ENCODE peak calls at places on chromosome 20, in seven cellular contexts. One of them, this sample, is unnamed.

GRCh38 chr20:31678389-31679356 is 41.0 kb downstream of the COX4I2 start:
- DNase-seq in fibroblast of lung: no peak
- DNase-seq in H9: no peak
- DNase-seq in IMR-90: no peak
- DNase-seq in GM23248: no peak
- DNase-seq in neuronal stem cell: no peak
- DNase-seq in OCI-LY7: no peak
- DNase-seq in this sample: peak; percentile 64

GRCh38 chr20:16434087-16434664 is 139.1 kb downstream of the KIF16B start:
- DNase-seq in IMR-90: peak; percentile 18
- DNase-seq in OCI-LY7: peak; percentile 66
- DNase-seq in neuronal stem cell: peak; percentile 5
- DNase-seq in GM23248: peak; percentile 34
- DNase-seq in fibroblast of lung: peak; percentile 43
- DNase-seq in H9: peak; percentile 84
- DNase-seq in this sample: no peak

GRCh38 chr20:35225319-35226125 is 968 bp upstream of the MMP24 start:
- DNase-seq in GM23248: no peak
- DNase-seq in IMR-90: no peak
- DNase-seq in OCI-LY7: no peak
- DNase-seq in H9: no peak
- DNase-seq in neuronal stem cell: no peak
- DNase-seq in fibroblast of lung: no peak
- DNase-seq in this sample: no peak

GRCh38 chr20:29430531-29430930 is 1826.9 kb upstream of the DEFB115 start:
- DNase-seq in GM23248: no peak
- DNase-seq in fibroblast of lung: no peak
- DNase-seq in IMR-90: no peak
- DNase-seq in H9: no peak
- DNase-seq in OCI-LY7: no peak
- DNase-seq in neuronal stem cell: no peak
- DNase-seq in this sample: no peak

GRCh38 chr20:45886590-45887345 is 654 bp downstream of the SPATA25 start:
- DNase-seq in fibroblast of lung: no peak
- DNase-seq in OCI-LY7: no peak
- DNase-seq in neuronal stem cell: no peak
- DNase-seq in GM23248: no peak
- DNase-seq in IMR-90: no peak
- DNase-seq in H9: no peak
- DNase-seq in this sample: no peak

GRCh38 chr20:53611449-53611894 is 17.8 kb upstream of the ZNF217 start:
- DNase-seq in H9: no peak
- DNase-seq in IMR-90: peak; percentile 99
- DNase-seq in GM23248: peak; percentile 94
- DNase-seq in neuronal stem cell: no peak
- DNase-seq in fibroblast of lung: peak; percentile 99
- DNase-seq in OCI-LY7: peak; percentile 34
- DNase-seq in this sample: peak; percentile 100

GRCh38 chr20:64232794-64233193 is 22.8 kb upstream of the PCMTD2 start:
- DNase-seq in GM23248: peak; percentile 30
- DNase-seq in neuronal stem cell: no peak
- DNase-seq in H9: no peak
- DNase-seq in IMR-90: no peak
- DNase-seq in fibroblast of lung: no peak
- DNase-seq in OCI-LY7: no peak
- DNase-seq in this sample: no peak

GRCh38 chr20:33233129-33233774 is 2.5 kb upstream of the BPIFA1 start:
- DNase-seq in OCI-LY7: no peak
- DNase-seq in neuronal stem cell: no peak
- DNase-seq in H9: peak; percentile 65
- DNase-seq in GM23248: no peak
- DNase-seq in fibroblast of lung: no peak
- DNase-seq in IMR-90: no peak
- DNase-seq in this sample: no peak

GRCh38 chr20:20734475-20734948 is 22.1 kb upstream of the RALGAPA2 start:
- DNase-seq in fibroblast of lung: no peak
- DNase-seq in IMR-90: no peak
- DNase-seq in H9: no peak
- DNase-seq in GM23248: no peak
- DNase-seq in OCI-LY7: no peak
- DNase-seq in neuronal stem cell: no peak
- DNase-seq in this sample: no peak

GRCh38 chr20:8219403-8219802 is 87.3 kb downstream of the PLCB1 start:
- DNase-seq in neuronal stem cell: no peak
- DNase-seq in H9: no peak
- DNase-seq in OCI-LY7: no peak
- DNase-seq in GM23248: no peak
- DNase-seq in IMR-90: no peak
- DNase-seq in fibroblast of lung: no peak
- DNase-seq in this sample: no peak

GRCh38 chr20:33933469-33933909 is 60.2 kb upstream of the RALY start:
- DNase-seq in GM23248: peak; percentile 89
- DNase-seq in fibroblast of lung: peak; percentile 73
- DNase-seq in neuronal stem cell: peak; percentile 38
- DNase-seq in IMR-90: peak; percentile 55
- DNase-seq in OCI-LY7: peak; percentile 35
- DNase-seq in H9: peak; percentile 82
- DNase-seq in this sample: peak; percentile 16

GRCh38 chr20:13295637-13296036 is 74.6 kb downstream of the ISM1 start:
- DNase-seq in neuronal stem cell: no peak
- DNase-seq in GM23248: no peak
- DNase-seq in IMR-90: no peak
- DNase-seq in H9: peak; percentile 54
- DNase-seq in fibroblast of lung: no peak
- DNase-seq in OCI-LY7: no peak
- DNase-seq in this sample: no peak

GRCh38 chr20:13298692-13299373 is 77.8 kb downstream of the ISM1 start:
- DNase-seq in IMR-90: no peak
- DNase-seq in H9: no peak
- DNase-seq in OCI-LY7: no peak
- DNase-seq in GM23248: no peak
- DNase-seq in neuronal stem cell: no peak
- DNase-seq in fibroblast of lung: no peak
- DNase-seq in this sample: no peak

GRCh38 chr20:13297105-13297899 is 76.2 kb downstream of the ISM1 start:
- DNase-seq in fibroblast of lung: no peak
- DNase-seq in OCI-LY7: no peak
- DNase-seq in neuronal stem cell: no peak
- DNase-seq in IMR-90: no peak
- DNase-seq in H9: no peak
- DNase-seq in GM23248: no peak
- DNase-seq in this sample: no peak

GRCh38 chr20:13294522-13294921 is 73.4 kb downstream of the ISM1 start:
- DNase-seq in GM23248: no peak
- DNase-seq in H9: no peak
- DNase-seq in OCI-LY7: no peak
- DNase-seq in IMR-90: no peak
- DNase-seq in neuronal stem cell: no peak
- DNase-seq in fibroblast of lung: no peak
- DNase-seq in this sample: no peak

GRCh38 chr20:13296070-13296469 is 75.0 kb downstream of the ISM1 start:
- DNase-seq in neuronal stem cell: no peak
- DNase-seq in GM23248: no peak
- DNase-seq in IMR-90: no peak
- DNase-seq in OCI-LY7: no peak
- DNase-seq in fibroblast of lung: no peak
- DNase-seq in H9: no peak
- DNase-seq in this sample: no peak
- H2AFZ ChIP-seq in neuronal stem cell: no peak overlapping the region
- H2AFZ ChIP-seq in GM23248: no peak overlapping the region
- H2AFZ ChIP-seq in IMR-90: peak overlapping the region; percentile 21
- H2AFZ ChIP-seq in OCI-LY7: no peak overlapping the region
- H2AFZ ChIP-seq in fibroblast of lung: no peak overlapping the region
- H2AFZ ChIP-seq in H9: no peak overlapping the region
- H2AFZ ChIP-seq in this sample: no peak overlapping the region

GRCh38 chr20:62622178-62622876 is 20.0 kb upstream of the SLCO4A1 start:
- DNase-seq in H9: no peak
- DNase-seq in IMR-90: no peak
- DNase-seq in fibroblast of lung: no peak
- DNase-seq in GM23248: no peak
- DNase-seq in OCI-LY7: no peak
- DNase-seq in neuronal stem cell: no peak
- DNase-seq in this sample: no peak

GRCh38 chr20:62624719-62625455 is 17.4 kb upstream of the SLCO4A1 start:
- DNase-seq in GM23248: no peak
- DNase-seq in IMR-90: no peak
- DNase-seq in neuronal stem cell: no peak
- DNase-seq in fibroblast of lung: no peak
- DNase-seq in H9: no peak
- DNase-seq in OCI-LY7: no peak
- DNase-seq in this sample: no peak

GRCh38 chr20:62624325-62624690 is 18.0 kb upstream of the SLCO4A1 start:
- DNase-seq in H9: no peak
- DNase-seq in GM23248: no peak
- DNase-seq in fibroblast of lung: no peak
- DNase-seq in OCI-LY7: peak; percentile 88
- DNase-seq in IMR-90: no peak
- DNase-seq in neuronal stem cell: no peak
- DNase-seq in this sample: no peak

GRCh38 chr20:62622877-62623487 is 19.3 kb upstream of the SLCO4A1 start:
- DNase-seq in OCI-LY7: no peak
- DNase-seq in H9: no peak
- DNase-seq in neuronal stem cell: no peak
- DNase-seq in fibroblast of lung: no peak
- DNase-seq in IMR-90: no peak
- DNase-seq in GM23248: peak; percentile 16
- DNase-seq in this sample: no peak

DNA sequence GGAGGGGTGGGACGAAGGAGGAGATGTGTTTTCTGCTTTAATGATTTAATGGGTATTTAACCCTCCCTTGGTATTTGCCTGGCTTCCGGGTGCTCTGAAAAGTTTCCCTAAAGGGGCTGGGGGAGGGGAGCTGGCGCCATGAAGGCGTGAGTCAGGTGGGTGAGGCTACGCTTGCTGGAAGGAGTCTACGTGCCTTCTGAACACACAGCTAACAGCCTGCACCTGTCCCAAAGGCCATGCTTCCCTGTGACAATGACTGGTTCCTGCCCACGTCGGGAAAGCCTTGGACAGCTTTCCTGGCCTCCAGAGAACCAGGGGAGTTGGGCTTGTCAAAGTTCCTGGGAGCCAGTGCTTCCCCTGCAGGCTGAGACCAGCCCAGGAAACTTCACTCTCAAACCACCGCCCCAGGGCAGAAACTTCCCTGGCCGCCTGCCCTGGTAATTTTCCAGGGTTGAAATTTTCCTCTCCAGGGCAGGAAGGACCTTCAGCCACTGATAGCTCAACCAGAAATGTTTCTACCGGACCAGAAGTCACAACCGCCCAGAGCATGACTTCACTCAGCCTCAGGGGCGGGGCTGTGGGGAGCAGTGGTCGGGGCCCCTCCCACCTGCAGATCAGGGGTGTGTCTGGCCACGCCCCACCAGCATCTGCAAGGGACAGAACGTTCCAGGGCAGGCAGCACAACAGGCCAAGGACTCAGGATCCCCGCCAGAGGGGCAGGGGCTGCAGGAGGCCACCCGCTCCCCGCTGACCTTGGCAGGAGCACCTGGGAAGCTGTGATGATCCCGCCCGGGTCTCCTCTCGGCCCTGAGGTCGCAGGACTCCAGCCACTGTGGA is 18.6 kb upstream of the SLCO4A1 start:
- DNase-seq in H9: peak; percentile 93
- DNase-seq in neuronal stem cell: peak; percentile 60
- DNase-seq in fibroblast of lung: peak; percentile 83
- DNase-seq in GM23248: peak; percentile 89
- DNase-seq in OCI-LY7: peak; percentile 95
- DNase-seq in IMR-90: peak; percentile 68
- DNase-seq in this sample: peak; percentile 65
- H3K9me3 ChIP-seq in H9: no peaks in the 10 kb centered on the region
- H3K9me3 ChIP-seq in neuronal stem cell: no peaks in the 10 kb centered on the region
- H3K9me3 ChIP-seq in fibroblast of lung: no peaks in the 10 kb centered on the region
- H3K9me3 ChIP-seq in GM23248: no peaks in the 10 kb centered on the region
- H3K9me3 ChIP-seq in OCI-LY7: no peaks in the 10 kb centered on the region
- H3K9me3 ChIP-seq in IMR-90: no peaks in the 10 kb centered on the region
- H3K9me3 ChIP-seq in this sample: no peaks in the 10 kb centered on the region

DNA sequence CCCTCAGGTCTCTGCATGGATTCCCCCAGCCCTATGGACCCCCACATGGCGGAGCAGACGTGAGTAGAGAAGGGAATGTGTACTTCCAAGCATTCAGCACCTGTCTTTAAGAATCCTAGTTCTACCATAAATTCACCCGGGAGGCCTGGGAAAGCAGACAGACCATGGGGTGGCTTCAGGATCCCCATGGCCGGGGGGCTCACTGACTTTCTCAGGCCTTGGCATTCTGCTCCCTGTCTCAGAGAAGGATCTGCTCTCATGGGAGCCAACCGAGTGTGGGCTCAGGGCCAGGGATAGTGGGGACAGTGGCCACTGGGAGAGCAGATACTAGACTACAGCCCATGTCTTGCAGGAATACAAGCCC is 2.3 kb downstream of the CDC25B start:
- DNase-seq in IMR-90: no peak
- DNase-seq in neuronal stem cell: no peak
- DNase-seq in OCI-LY7: no peak
- DNase-seq in H9: no peak
- DNase-seq in GM23248: no peak
- DNase-seq in fibroblast of lung: no peak
- DNase-seq in this sample: no peak
- H2AFZ ChIP-seq in IMR-90: no peak overlapping the region
- H2AFZ ChIP-seq in neuronal stem cell: no peak overlapping the region
- H2AFZ ChIP-seq in OCI-LY7: no peak overlapping the region
- H2AFZ ChIP-seq in H9: no peak overlapping the region
- H2AFZ ChIP-seq in GM23248: no peak overlapping the region
- H2AFZ ChIP-seq in fibroblast of lung: no peak overlapping the region
- H2AFZ ChIP-seq in this sample: no peak overlapping the region

GRCh38 chr20:57061058-57061900 is 205.2 kb downstream of the BMP7 start:
- DNase-seq in fibroblast of lung: no peak
- DNase-seq in OCI-LY7: peak; percentile 14
- DNase-seq in IMR-90: no peak
- DNase-seq in GM23248: peak; percentile 52
- DNase-seq in H9: peak; percentile 78
- DNase-seq in neuronal stem cell: peak; percentile 57
- DNase-seq in this sample: no peak
- H3K9me3 ChIP-seq in fibroblast of lung: no peaks in the 10 kb centered on the region
- H3K9me3 ChIP-seq in OCI-LY7: no peaks in the 10 kb centered on the region
- H3K9me3 ChIP-seq in IMR-90: no peaks in the 10 kb centered on the region
- H3K9me3 ChIP-seq in GM23248: no peaks in the 10 kb centered on the region
- H3K9me3 ChIP-seq in H9: no peaks in the 10 kb centered on the region
- H3K9me3 ChIP-seq in neuronal stem cell: no peaks in the 10 kb centered on the region
- H3K9me3 ChIP-seq in this sample: no peaks in the 10 kb centered on the region

DNA sequence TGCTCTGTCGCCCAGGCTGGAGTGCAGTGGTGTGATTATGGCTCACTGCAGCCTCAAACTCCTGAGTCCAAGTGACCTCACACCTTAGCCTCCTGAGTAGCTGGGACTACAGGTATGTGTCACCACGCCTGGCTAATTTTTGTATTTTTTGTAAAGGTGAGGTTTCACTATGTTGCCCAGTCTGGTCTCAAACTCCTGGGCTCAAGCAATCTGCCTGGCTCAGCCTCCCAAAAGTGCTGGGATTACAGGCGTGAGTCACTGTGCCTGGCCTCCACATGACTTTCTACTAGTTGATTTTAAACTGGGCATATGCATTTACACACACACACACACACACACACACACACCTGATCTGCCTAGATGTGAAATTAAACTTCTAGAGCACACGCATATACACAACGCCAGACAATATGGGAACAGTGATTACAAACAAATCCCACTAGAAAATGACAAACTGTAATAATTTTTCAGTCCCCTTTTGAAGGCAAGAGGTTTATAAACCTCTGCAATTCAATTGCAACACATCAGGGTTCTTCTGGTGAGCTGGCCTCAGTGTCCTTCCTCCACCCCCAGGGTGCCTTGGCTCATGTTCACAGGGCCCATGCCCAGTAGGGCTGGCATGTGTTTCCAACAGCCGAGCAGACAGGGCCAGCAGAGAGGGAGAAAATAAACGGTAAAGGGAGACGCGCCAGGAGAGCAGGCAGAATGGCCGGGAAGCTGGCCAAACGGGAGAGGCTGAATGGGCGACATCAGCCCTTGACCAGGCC is 31.2 kb downstream of the PARD6B start:
- DNase-seq in OCI-LY7: no peak
- DNase-seq in H9: no peak
- DNase-seq in fibroblast of lung: peak; percentile 78
- DNase-seq in neuronal stem cell: no peak
- DNase-seq in IMR-90: peak; percentile 76
- DNase-seq in GM23248: peak; percentile 84
- DNase-seq in this sample: peak; percentile 62
- H2AFZ ChIP-seq in OCI-LY7: no peak overlapping the region
- H2AFZ ChIP-seq in H9: no peak overlapping the region
- H2AFZ ChIP-seq in fibroblast of lung: no peak overlapping the region
- H2AFZ ChIP-seq in neuronal stem cell: no peak overlapping the region
- H2AFZ ChIP-seq in IMR-90: peak overlapping the region; percentile 75
- H2AFZ ChIP-seq in GM23248: peak overlapping the region; percentile 46
- H2AFZ ChIP-seq in this sample: peak overlapping the region; percentile 38